ENCODE peak calls at places on chromosomes 7 and 10, in five cellular contexts. G, W, U, T and A are unnamed samples.

GRCh38 chr10:100364735-100365391 is 17.8 kb downstream of the SCD start:
- DNase-seq in G (no peak), W (peak), U (peak), T (no peak), A (no peak)

GRCh38 chr10:71753091-71753959 is 20.0 kb downstream of the VSIR start:
- DNase-seq in G (no peak), W (no peak), U (no peak), T (no peak), A (no peak)

GRCh38 chr7:101278461-101279292 is 33.8 kb upstream of the FIS1 start:
- DNase-seq in G (no peak), W (no peak), U (no peak), T (no peak), A (no peak)

GRCh38 chr10:86506499-86506898 is 15.1 kb downstream of the WAPL start:
- DNase-seq in G (no peak), W (no peak), U (no peak), T (no peak), A (no peak)

GRCh38 chr7:149732611-149733010 is 40.8 kb downstream of the ZNF467 start:
- DNase-seq in G (no peak), W (no peak), U (no peak), T (peak), A (no peak)

GRCh38 chr10:93554760-93555432 is 11.6 kb upstream of the FFAR4 start:
- DNase-seq in G (no peak), W (no peak), U (peak), T (peak), A (peak)

GRCh38 chr7:130277763-130278643 is 11.3 kb downstream of the CPA2 start:
- DNase-seq in G (no peak), W (no peak), U (peak), T (no peak), A (no peak)

GRCh38 chr7:105773030-105773460 is 103.4 kb downstream of the ATXN7L1 start:
- DNase-seq in G (no peak), W (peak), U (no peak), T (no peak), A (no peak)

GRCh38 chr10:6721964-6722615 is 142.0 kb upstream of the PRKCQ start:
- DNase-seq in G (no peak), W (no peak), U (no peak), T (no peak), A (no peak)